ENCODE peak calls at places on chromosomes 16 and 17, in eight cellular contexts. Q is posterior vena cava; R is stimulated activated CD8-positive, alpha-beta memory T cell treated with anti-CD3 and anti-CD28 coated beads, Interleukin-7, amount 100 ng/mL, for 1 hour; E is activated CD4-positive, alpha-beta T cell treated with anti-CD3 and anti-CD28 coated beads, Interleukin-2, amount 10 ng/mL, durations not matched to agents 7 days and 5 days; G is Calu3; K is stimulated activated naive CD4-positive, alpha-beta T cell; W is NCI-H1092; X is Peyer's patch. M is an unnamed sample.

GRCh38 chr17:34645636-34646035 is 66.3 kb downstream of the TMEM132E start:
- DNase-seq in G (peak; percentile 47), R (no peak), Q (no peak), K (no peak), X (no peak), E (no peak), W (peak; percentile 92), M (no peak)

GRCh38 chr17:14209215-14209614 is 27.4 kb downstream of the CDRT15 start:
- DNase-seq in R (no peak), X (no peak), K (no peak), Q (no peak), W (no peak), G (peak; percentile 44), E (no peak), M (no peak)

GRCh38 chr17:50831430-50832064 is 3.8 kb upstream of the WFIKKN2 start:
- DNase-seq in R (no peak), E (no peak), G (no peak), K (no peak), Q (no peak), W (no peak), X (no peak), M (no peak)

GRCh38 chr17:73240561-73240960 is 21.1 kb downstream of the CPSF4L start:
- DNase-seq in G (no peak), Q (no peak), X (peak; percentile 48), K (no peak), R (no peak), E (no peak), W (no peak), M (no peak)

GRCh38 chr16:2511128-2511785 is 2.5 kb upstream of the ATP6V0C start:
- DNase-seq in K (no peak), G (no peak), X (peak; percentile 74), E (no peak), R (no peak), W (no peak), Q (peak; percentile 94), M (peak; percentile 59)

GRCh38 chr17:82065638-82066303 is at the start of gene DUS1L:
- DNase-seq in X (peak; percentile 76), G (peak; percentile 71), R (peak; percentile 38), Q (peak; percentile 91), E (peak; percentile 67), K (peak; percentile 34), W (no peak), M (peak; percentile 23)

GRCh38 chr17:63275318-63275967 is 170.7 kb downstream of the CYB561 start:
- DNase-seq in G (peak; percentile 24), Q (no peak), R (no peak), W (no peak), K (no peak), X (peak; percentile 49), E (no peak), M (peak; percentile 90)

GRCh38 chr16:72172105-72173034 is at the start of gene PMFBP1:
- DNase-seq in R (no peak), K (no peak), E (peak; percentile 18), G (peak; percentile 37), W (no peak), X (peak; percentile 64), Q (no peak), M (peak; percentile 62)

GRCh38 chr17:75610103-75610984 is 22.7 kb downstream of the MYO15B start:
- DNase-seq in Q (no peak), E (no peak), W (no peak), K (no peak), X (peak; percentile 91), G (peak; percentile 64), R (no peak), M (no peak)

GRCh38 chr17:65359016-65359415 is 202.4 kb downstream of the AXIN2 start:
- DNase-seq in G (peak; percentile 21), R (no peak), X (no peak), Q (no peak), W (no peak), E (no peak), K (no peak), M (peak; percentile 66)

GRCh38 chr17:30565073-30565935 is 88.1 kb downstream of the GOSR1 start:
- DNase-seq in E (no peak), W (no peak), Q (no peak), K (no peak), X (no peak), G (no peak), R (no peak), M (no peak)

GRCh38 chr17:22266231-22266630 is 573.9 kb downstream of the KCNJ18 start:
- DNase-seq in G (no peak), R (no peak), E (no peak), W (no peak), K (no peak), X (no peak), Q (peak; percentile 58), M (no peak)

GRCh38 chr16:54901606-54902005 is 29.1 kb upstream of the IRX5 start:
- DNase-seq in R (no peak), X (no peak), G (no peak), W (no peak), K (no peak), E (no peak), Q (no peak), M (no peak)